ENCODE peak calls at places on chromosome 1, in five cellular contexts. Q is Peyer's patch; A is NCI-H1436 treated with DMSO at 0.1 percent for 48 hours; P is CD8-positive, alpha-beta T cell; W is stimulated activated CD8-positive, alpha-beta memory T cell treated with anti-CD3 and anti-CD28 coated beads, Interleukin-4, amount 100 ng/mL, for 1 hour. O is an unnamed sample.

GRCh38 chr1:115299266-115299665 is 38.8 kb downstream of the NGF start:
- DNase-seq in Q (no peak), A (no peak), P (no peak), W (no peak), O (no peak)

GRCh38 chr1:198699167-198700015 is 60.6 kb downstream of the PTPRC start:
- DNase-seq in Q (peak), A (no peak), P (peak), W (peak), O (peak)

GRCh38 chr1:116111196-116112021 is at the start of gene MAB21L3:
- DNase-seq in Q (no peak), A (no peak), P (no peak), W (no peak), O (no peak)

GRCh38 chr1:224592636-224593579 is 23.2 kb upstream of the CNIH3 start:
- DNase-seq in Q (no peak), A (no peak), P (no peak), W (no peak), O (no peak)

GRCh38 chr1:79982218-79982617 is 975.7 kb upstream of the ADGRL4 start:
- DNase-seq in Q (no peak), A (no peak), P (no peak), W (no peak), O (no peak)

GRCh38 chr1:30520461-30520860 is 202.9 kb downstream of the MATN1 start:
- DNase-seq in Q (peak), A (no peak), P (no peak), W (no peak), O (no peak)

GRCh38 chr1:181021811-181022434 is 747 bp downstream of the STX6 start:
- DNase-seq in Q (peak), A (peak), P (peak), W (peak), O (no peak)

GRCh38 chr1:212498243-212498642 is 65.5 kb downstream of the NENF start:
- DNase-seq in Q (no peak), A (no peak), P (no peak), W (no peak), O (no peak)

GRCh38 chr1:220810963-220811362 is 24.2 kb downstream of the MTARC1 start:
- DNase-seq in Q (no peak), A (no peak), P (no peak), W (no peak), O (no peak)

GRCh38 chr1:225653463-225654276 is 747 bp upstream of the ENAH start:
- DNase-seq in Q (peak), A (no peak), P (no peak), W (no peak), O (peak)

GRCh38 chr1:210764536-210764935 is 369.4 kb downstream of the KCNH1 start:
- DNase-seq in Q (no peak), A (no peak), P (no peak), W (no peak), O (no peak)

O was measured in NCI-H2081 treated with DMSO at 0.1 percent for 48 hours.